ENCODE peak calls at places on chromosomes 6 and 20, in nine cellular contexts. H, N, Q, O, P, K, U, J and W are unnamed samples.

GRCh38 chr20:50649587-50649986 is 41.8 kb downstream of the RIPOR3 start:
- DNase-seq in U (peak; percentile 43), O (no peak), K (no peak), H (no peak), J (no peak), N (peak; percentile 69), P (no peak), Q (no peak), W (no peak)

GRCh38 chr6:73264446-73264845 is 1.4 kb upstream of the KHDC1 start:
- DNase-seq in N (no peak), H (no peak), Q (peak; percentile 5), J (no peak), O (no peak), P (no peak), K (no peak), U (no peak), W (no peak)

GRCh38 chr6:19999319-20000191 is 162.4 kb downstream of the ID4 start:
- DNase-seq in U (no peak), N (no peak), K (no peak), O (no peak), J (peak; percentile 28), Q (peak; percentile 10), H (no peak), P (peak; percentile 72), W (no peak)

GRCh38 chr6:36612101-36612625 is 18.0 kb downstream of the SRSF3 start:
- DNase-seq in U (no peak), P (no peak), H (no peak), K (no peak), O (no peak), Q (no peak), N (no peak), J (no peak), W (no peak)

GRCh38 chr20:50624351-50625016 is 66.9 kb downstream of the RIPOR3 start:
- DNase-seq in P (no peak), Q (peak; percentile 50), O (no peak), J (no peak), N (no peak), H (no peak), U (no peak), K (no peak), W (no peak)

GRCh38 chr6:132400641-132401119 is 595 bp downstream of the MOXD1 start:
- DNase-seq in N (no peak), O (no peak), P (no peak), K (no peak), U (no peak), Q (no peak), J (peak; percentile 18), H (no peak), W (peak; percentile 37)

GRCh38 chr6:10901751-10902150 is 14.9 kb downstream of the SYCP2L start:
- DNase-seq in N (no peak), H (no peak), K (no peak), O (no peak), Q (no peak), P (no peak), U (no peak), J (no peak), W (no peak)

GRCh38 chr6:134245041-134245440 is 72.9 kb downstream of the SGK1 start:
- DNase-seq in O (no peak), K (no peak), U (peak; percentile 46), H (no peak), J (peak; percentile 76), N (no peak), Q (no peak), P (no peak), W (no peak)

GRCh38 chr20:10213526-10213925 is 5.1 kb upstream of the SNAP25 start:
- DNase-seq in Q (no peak), K (no peak), P (no peak), O (no peak), J (no peak), N (no peak), U (no peak), H (no peak), W (no peak)